ENCODE peak calls at places on chromosomes 5 and 9, in five cellular contexts. One of them, this sample, is unnamed.

GRCh38 chr9:18442629-18443491 is 31.1 kb upstream of the ADAMTSL1 start:
- DNase-seq in H1: peak
- DNase-seq in HepG2: peak
- DNase-seq in GM12878: no peak
- DNase-seq in NT2/D1: peak
- DNase-seq in this sample: peak

GRCh38 chr5:31415009-31415923 is 116.6 kb downstream of the DROSHA start:
- DNase-seq in GM12878: no peak
- DNase-seq in H1: no peak
- DNase-seq in HepG2: no peak
- DNase-seq in NT2/D1: no peak
- DNase-seq in this sample: no peak

GRCh38 chr9:128898845-128899565 is 17.1 kb downstream of the LRRC8A start:
- DNase-seq in NT2/D1: no peak
- DNase-seq in HepG2: no peak
- DNase-seq in H1: no peak
- DNase-seq in GM12878: no peak
- DNase-seq in this sample: no peak

GRCh38 chr9:92668746-92669526 is 995 bp downstream of the IPPK start:
- DNase-seq in HepG2: peak
- DNase-seq in GM12878: no peak
- DNase-seq in NT2/D1: no peak
- DNase-seq in H1: no peak
- DNase-seq in this sample: peak

GRCh38 chr9:115694014-115694413 is 459.6 kb upstream of the PAPPA start:
- DNase-seq in H1: peak
- DNase-seq in GM12878: no peak
- DNase-seq in NT2/D1: peak
- DNase-seq in HepG2: peak
- DNase-seq in this sample: no peak

GRCh38 chr9:128429505-128430086 is 8.9 kb downstream of the CERCAM start:
- DNase-seq in HepG2: no peak
- DNase-seq in GM12878: no peak
- DNase-seq in H1: no peak
- DNase-seq in NT2/D1: no peak
- DNase-seq in this sample: no peak

GRCh38 chr9:20511680-20512079 is 110.6 kb downstream of the MLLT3 start:
- DNase-seq in NT2/D1: no peak
- DNase-seq in H1: no peak
- DNase-seq in GM12878: no peak
- DNase-seq in HepG2: no peak
- DNase-seq in this sample: no peak

GRCh38 chr5:40406426-40407211 is 273.1 kb upstream of the PTGER4 start:
- DNase-seq in H1: no peak
- DNase-seq in GM12878: no peak
- DNase-seq in HepG2: peak
- DNase-seq in NT2/D1: no peak
- DNase-seq in this sample: no peak

GRCh38 chr9:86287013-86287412 is 4.7 kb upstream of the ISCA1 start:
- DNase-seq in HepG2: peak
- DNase-seq in GM12878: no peak
- DNase-seq in NT2/D1: peak
- DNase-seq in H1: no peak
- DNase-seq in this sample: peak

GRCh38 chr5:38443390-38443789 is 113.1 kb downstream of the LIFR start:
- DNase-seq in NT2/D1: no peak
- DNase-seq in H1: no peak
- DNase-seq in HepG2: peak
- DNase-seq in GM12878: no peak
- DNase-seq in this sample: no peak

GRCh38 chr9:79224672-79225433 is 346.9 kb upstream of the TLE4 start:
- DNase-seq in HepG2: no peak
- DNase-seq in GM12878: no peak
- DNase-seq in H1: no peak
- DNase-seq in NT2/D1: no peak
- DNase-seq in this sample: no peak

GRCh38 chr9:129494113-129494789 is 126.7 kb downstream of the C9orf50 start:
- DNase-seq in H1: no peak
- DNase-seq in HepG2: no peak
- DNase-seq in NT2/D1: no peak
- DNase-seq in GM12878: no peak
- DNase-seq in this sample: no peak

GRCh38 chr9:126147186-126147585 is 179.4 kb upstream of the MVB12B start:
- DNase-seq in NT2/D1: no peak
- DNase-seq in H1: no peak
- DNase-seq in HepG2: no peak
- DNase-seq in GM12878: no peak
- DNase-seq in this sample: peak

GRCh38 chr5:174371600-174372094 is 326.1 kb downstream of the NSG2 start:
- DNase-seq in NT2/D1: no peak
- DNase-seq in H1: no peak
- DNase-seq in HepG2: no peak
- DNase-seq in GM12878: no peak
- DNase-seq in this sample: peak

GRCh38 chr9:105126233-105126632 is 118.2 kb upstream of the SLC44A1 start:
- DNase-seq in H1: no peak
- DNase-seq in GM12878: no peak
- DNase-seq in NT2/D1: no peak
- DNase-seq in HepG2: no peak
- DNase-seq in this sample: no peak

GRCh38 chr5:144144956-144145751 is 25.3 kb downstream of the YIPF5 start:
- DNase-seq in HepG2: no peak
- DNase-seq in NT2/D1: no peak
- DNase-seq in H1: no peak
- DNase-seq in GM12878: no peak
- DNase-seq in this sample: no peak

GRCh38 chr5:15513379-15513778 is 13.4 kb downstream of the FBXL7 start:
- DNase-seq in NT2/D1: no peak
- DNase-seq in HepG2: no peak
- DNase-seq in H1: no peak
- DNase-seq in GM12878: no peak
- DNase-seq in this sample: no peak

GRCh38 chr5:76790632-76791290 is 28.1 kb upstream of the F2RL1 start:
- DNase-seq in HepG2: peak
- DNase-seq in NT2/D1: no peak
- DNase-seq in H1: no peak
- DNase-seq in GM12878: no peak
- DNase-seq in this sample: no peak

GRCh38 chr5:110916373-110917049 is 155.0 kb upstream of the TSLP start:
- DNase-seq in GM12878: no peak
- DNase-seq in HepG2: no peak
- DNase-seq in NT2/D1: peak
- DNase-seq in H1: no peak
- DNase-seq in this sample: no peak

GRCh38 chr5:154159343-154159742 is 31.2 kb upstream of the GALNT10 start:
- DNase-seq in H1: no peak
- DNase-seq in HepG2: no peak
- DNase-seq in GM12878: no peak
- DNase-seq in NT2/D1: no peak
- DNase-seq in this sample: no peak
- TF ChIP-seq SUZ12 in H1: no peak
- TF ChIP-seq SUZ12 in HepG2: no peak
- TF ChIP-seq SUZ12 in GM12878: no peak
- TF ChIP-seq SUZ12 in NT2/D1: no peak
- TF ChIP-seq SUZ12 in this sample: no peak

DNA sequence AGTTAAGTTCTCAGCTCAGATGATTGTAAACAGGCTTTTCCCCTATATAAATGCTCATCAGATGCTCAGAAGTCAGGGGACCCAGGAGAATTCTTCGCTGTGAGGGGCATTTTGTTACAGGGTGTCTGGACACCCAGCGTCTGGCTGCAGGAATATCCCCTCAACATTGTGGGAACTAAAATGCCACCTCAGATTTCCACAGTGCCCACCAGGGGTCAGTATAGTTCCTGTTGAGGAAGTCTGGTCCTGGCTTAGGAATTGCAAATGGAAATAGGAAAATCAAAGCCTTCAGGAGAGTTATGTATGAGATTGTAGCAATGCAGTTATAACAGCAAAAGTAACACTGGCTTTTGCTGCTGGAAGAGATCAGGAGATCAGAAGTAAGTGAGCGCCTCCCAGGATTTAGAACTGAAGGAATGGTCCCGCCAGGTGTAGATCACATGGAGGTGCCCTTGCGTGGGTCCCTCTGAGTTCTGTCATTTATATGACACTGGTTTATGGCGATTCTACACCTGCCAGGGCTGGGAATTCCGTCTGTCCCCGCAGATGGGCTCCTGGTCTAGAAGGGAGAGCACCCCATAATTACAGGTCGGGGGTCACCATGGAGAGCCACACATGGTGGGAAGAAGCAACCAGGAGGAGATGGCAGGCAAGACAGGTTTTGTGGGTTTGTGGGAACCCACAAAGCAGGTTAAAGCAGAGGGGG is 47.1 kb upstream of the CTSL start:
- DNase-seq in HepG2: peak
- DNase-seq in GM12878: no peak
- DNase-seq in H1: peak
- DNase-seq in NT2/D1: peak
- DNase-seq in this sample: peak
- TF ChIP-seq SUZ12 in HepG2: no peak
- TF ChIP-seq SUZ12 in GM12878: no peak
- TF ChIP-seq SUZ12 in H1: no peak
- TF ChIP-seq SUZ12 in NT2/D1: no peak
- TF ChIP-seq SUZ12 in this sample: no peak

DNA sequence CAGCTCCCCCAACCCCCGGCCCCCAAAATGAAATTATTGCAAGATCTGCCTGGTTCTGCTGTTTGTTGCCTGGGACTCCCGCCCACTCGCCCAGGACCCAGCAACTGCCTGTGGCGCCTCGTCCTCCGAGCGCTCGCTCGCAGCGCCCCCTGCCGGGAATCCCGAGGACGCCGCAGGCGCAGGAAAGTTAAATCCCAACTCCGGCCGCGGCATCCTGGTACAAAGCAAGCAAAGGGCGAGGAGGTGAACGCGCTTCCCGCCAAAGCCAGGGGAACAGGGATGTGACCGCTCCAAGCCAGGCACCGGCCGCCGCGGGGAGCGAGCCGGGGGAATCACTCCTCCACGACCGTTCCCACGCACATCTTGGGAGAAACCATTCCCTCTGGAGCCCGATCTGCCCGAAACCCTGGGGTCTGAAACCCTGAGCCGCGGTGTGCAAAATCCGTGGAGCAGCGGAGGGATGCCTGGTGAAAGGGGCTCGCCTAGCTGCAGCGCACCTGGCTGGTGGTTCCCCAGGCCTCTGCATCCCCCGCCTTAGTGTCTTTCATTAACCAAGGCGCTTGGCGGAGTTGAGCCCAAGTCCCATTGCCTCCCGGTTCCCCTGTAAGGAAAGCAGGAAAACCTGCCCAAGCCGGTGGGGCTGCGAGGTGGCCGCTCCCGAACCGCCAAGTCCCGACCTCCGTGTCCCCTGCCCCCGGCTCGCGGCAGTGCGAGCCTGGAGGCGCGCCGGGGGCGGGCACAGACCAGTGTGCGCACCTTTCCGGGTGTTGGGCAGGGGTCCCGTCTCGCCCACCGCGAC is 1.2 kb downstream of the SEMA5A start:
- DNase-seq in GM12878: no peak
- DNase-seq in HepG2: peak
- DNase-seq in H1: peak
- DNase-seq in NT2/D1: peak
- DNase-seq in this sample: peak
- TF ChIP-seq SUZ12 in GM12878: peak
- TF ChIP-seq SUZ12 in HepG2: no peak
- TF ChIP-seq SUZ12 in H1: no peak
- TF ChIP-seq SUZ12 in NT2/D1: no peak
- TF ChIP-seq SUZ12 in this sample: no peak

GRCh38 chr9:124894035-124894740 is 32.3 kb downstream of the ARPC5L start:
- DNase-seq in HepG2: no peak
- DNase-seq in NT2/D1: no peak
- DNase-seq in H1: no peak
- DNase-seq in GM12878: no peak
- DNase-seq in this sample: no peak
- TF ChIP-seq SUZ12 in HepG2: no peak
- TF ChIP-seq SUZ12 in NT2/D1: no peak
- TF ChIP-seq SUZ12 in H1: no peak
- TF ChIP-seq SUZ12 in GM12878: no peak
- TF ChIP-seq SUZ12 in this sample: no peak

DNA sequence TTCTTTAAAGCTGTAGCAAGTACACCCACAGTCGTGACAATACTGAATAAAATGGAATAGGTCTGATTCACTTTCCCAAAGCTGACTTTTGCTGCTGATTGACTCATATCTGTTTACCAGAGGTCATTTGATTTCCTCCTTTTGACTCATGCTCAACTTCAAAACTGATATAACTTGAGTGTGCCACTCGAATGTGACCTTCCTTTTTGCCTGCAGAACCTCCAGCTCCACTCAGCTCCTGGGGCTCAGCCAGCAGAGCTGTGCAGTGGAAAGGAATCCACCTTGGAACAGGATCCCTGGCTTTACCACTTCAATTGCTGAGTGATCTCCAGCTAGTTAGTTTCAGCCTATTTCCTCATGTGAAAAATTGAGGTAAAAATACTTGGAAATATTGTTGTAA is 84.1 kb downstream of the FEM1C start:
- DNase-seq in H1: no peak
- DNase-seq in GM12878: peak
- DNase-seq in NT2/D1: no peak
- DNase-seq in HepG2: no peak
- DNase-seq in this sample: no peak
- TF ChIP-seq SUZ12 in H1: no peak
- TF ChIP-seq SUZ12 in GM12878: no peak
- TF ChIP-seq SUZ12 in NT2/D1: no peak
- TF ChIP-seq SUZ12 in HepG2: no peak
- TF ChIP-seq SUZ12 in this sample: no peak

GRCh38 chr5:160297776-160298175 is 14.6 kb downstream of the CCNJL start:
- DNase-seq in NT2/D1: no peak
- DNase-seq in GM12878: no peak
- DNase-seq in HepG2: no peak
- DNase-seq in H1: no peak
- DNase-seq in this sample: no peak

GRCh38 chr5:160293901-160294561 is 18.3 kb downstream of the CCNJL start:
- DNase-seq in GM12878: no peak
- DNase-seq in H1: no peak
- DNase-seq in HepG2: peak
- DNase-seq in NT2/D1: peak
- DNase-seq in this sample: no peak

GRCh38 chr5:160297004-160297403 is 15.4 kb downstream of the CCNJL start:
- DNase-seq in HepG2: no peak
- DNase-seq in GM12878: no peak
- DNase-seq in H1: no peak
- DNase-seq in NT2/D1: no peak
- DNase-seq in this sample: no peak

GRCh38 chr5:160298189-160298588 is 14.2 kb downstream of the CCNJL start:
- DNase-seq in NT2/D1: no peak
- DNase-seq in HepG2: no peak
- DNase-seq in H1: no peak
- DNase-seq in GM12878: no peak
- DNase-seq in this sample: no peak

GRCh38 chr5:160296496-160296895 is 15.9 kb downstream of the CCNJL start:
- DNase-seq in H1: no peak
- DNase-seq in HepG2: no peak
- DNase-seq in GM12878: no peak
- DNase-seq in NT2/D1: no peak
- DNase-seq in this sample: no peak
- TF ChIP-seq SUZ12 in H1: no peak
- TF ChIP-seq SUZ12 in HepG2: no peak
- TF ChIP-seq SUZ12 in GM12878: no peak
- TF ChIP-seq SUZ12 in NT2/D1: no peak
- TF ChIP-seq SUZ12 in this sample: no peak

GRCh38 chr5:151085517-151086031 is 4.7 kb upstream of the TNIP1 start:
- DNase-seq in H1: no peak
- DNase-seq in HepG2: no peak
- DNase-seq in GM12878: no peak
- DNase-seq in NT2/D1: no peak
- DNase-seq in this sample: no peak
- TF ChIP-seq SUZ12 in H1: no peak
- TF ChIP-seq SUZ12 in HepG2: no peak
- TF ChIP-seq SUZ12 in GM12878: no peak
- TF ChIP-seq SUZ12 in NT2/D1: no peak
- TF ChIP-seq SUZ12 in this sample: no peak

This sample was measured in HEK293T.